ENCODE peak calls at places on chromosome X, in five cellular contexts. X is tibial nerve; K is A549; I is CD8-positive, alpha-beta T cell; M is astrocyte of the spinal cord. Q is an unnamed sample.

GRCh38 chrX:49053223-49054072 is 5.4 kb upstream of the CCDC120 start:
- DNase-seq in I (peak), X (no peak), K (peak), M (peak), Q (peak)

GRCh38 chrX:40663880-40664630 is 16.7 kb upstream of the CXorf38 start:
- DNase-seq in I (no peak), X (no peak), K (no peak), M (peak), Q (no peak)

GRCh38 chrX:47558436-47558835 is 2.6 kb upstream of the ARAF start:
- DNase-seq in K (no peak), X (no peak), I (no peak), M (no peak), Q (no peak)

GRCh38 chrX:11334165-11334564 is 41.0 kb downstream of the AMELX start:
- DNase-seq in M (no peak), K (no peak), X (no peak), I (no peak), Q (no peak)

GRCh38 chrX:26914232-26914631 is 548.9 kb downstream of the PPP4R3C start:
- DNase-seq in K (no peak), M (no peak), I (no peak), X (no peak), Q (no peak)

GRCh38 chrX:71867680-71868079 is 43.0 kb upstream of the NHSL2 start:
- DNase-seq in X (no peak), M (no peak), K (no peak), I (no peak), Q (no peak)

GRCh38 chrX:27380163-27380845 is 82.8 kb downstream of the PPP4R3C start:
- DNase-seq in K (no peak), M (no peak), I (no peak), X (no peak), Q (no peak)

GRCh38 chrX:151416521-151417048 is 19.6 kb downstream of the VMA21 start:
- DNase-seq in M (no peak), X (no peak), K (no peak), I (no peak), Q (no peak)

GRCh38 chrX:114361076-114361475 is 222.8 kb upstream of the HTR2C start:
- DNase-seq in K (no peak), X (no peak), M (no peak), I (no peak), Q (no peak)

GRCh38 chrX:153969125-153969903 is 2.3 kb downstream of the HCFC1 start:
- DNase-seq in X (no peak), M (no peak), K (no peak), I (peak), Q (no peak)

GRCh38 chrX:39576081-39576701 is 521.6 kb downstream of the BCOR start:
- DNase-seq in M (no peak), X (no peak), K (no peak), I (no peak), Q (no peak)

GRCh38 chrX:154017766-154018517 is 1.8 kb downstream of the IRAK1 start:
- DNase-seq in X (no peak), M (no peak), K (no peak), I (no peak), Q (no peak)

GRCh38 chrX:123803331-123803983 is 56.4 kb upstream of the XIAP start:
- DNase-seq in K (peak), X (peak), I (peak), M (peak), Q (no peak)

GRCh38 chrX:33211356-33212254 is at the start of gene DMD:
- DNase-seq in M (peak), K (no peak), X (peak), I (no peak), Q (peak)

GRCh38 chrX:40832723-40833122 is 97.4 kb upstream of the MED14 start:
- DNase-seq in X (no peak), K (no peak), M (no peak), I (no peak), Q (no peak)

GRCh38 chrX:108139303-108139702 is 47.7 kb downstream of the ATG4A start:
- DNase-seq in K (no peak), X (no peak), I (no peak), M (no peak), Q (no peak)

GRCh38 chrX:25004040-25004439 is 11.7 kb downstream of the ARX start:
- DNase-seq in I (no peak), M (no peak), K (no peak), X (no peak), Q (no peak)

GRCh38 chrX:120304241-120304640 is 7.0 kb downstream of the TMEM255A start:
- DNase-seq in K (no peak), I (no peak), X (no peak), M (no peak), Q (no peak)

GRCh38 chrX:120299928-120300327 is 11.3 kb downstream of the TMEM255A start:
- DNase-seq in X (no peak), K (no peak), M (no peak), I (no peak), Q (no peak)

GRCh38 chrX:120301960-120302359 is 9.3 kb downstream of the TMEM255A start:
- DNase-seq in I (no peak), X (no peak), M (no peak), K (no peak), Q (no peak)

GRCh38 chrX:120301497-120301896 is 9.8 kb downstream of the TMEM255A start:
- DNase-seq in K (no peak), X (no peak), I (no peak), M (no peak), Q (no peak)

GRCh38 chrX:120302434-120302833 is 8.8 kb downstream of the TMEM255A start:
- DNase-seq in X (no peak), K (no peak), I (peak), M (no peak), Q (no peak)
- TF ChIP-seq CTCF in X (no peak), K (no peak), I (no peak), M (no peak), Q (no peak)

GRCh38 chrX:120452131-120452530 is 17.0 kb downstream of the LAMP2 start:
- DNase-seq in K (peak), X (no peak), M (peak), I (no peak), Q (no peak)

GRCh38 chrX:120453985-120454384 is 15.1 kb downstream of the LAMP2 start:
- DNase-seq in I (no peak), X (no peak), K (no peak), M (no peak), Q (no peak)

GRCh38 chrX:120446503-120446902 is 22.6 kb downstream of the LAMP2 start:
- DNase-seq in K (no peak), I (no peak), M (peak), X (no peak), Q (no peak)

GRCh38 chrX:120450163-120450562 is 18.9 kb downstream of the LAMP2 start:
- DNase-seq in I (no peak), X (no peak), K (no peak), M (no peak), Q (no peak)
- TF ChIP-seq CTCF in I (no peak), X (peak), K (peak), M (peak), Q (no peak)

GRCh38 chrX:17082831-17083230 is 136.4 kb downstream of the REPS2 start:
- DNase-seq in K (peak), M (no peak), X (no peak), I (no peak), Q (no peak)
- TF ChIP-seq CTCF in K (peak), M (no peak), X (no peak), I (no peak), Q (no peak)

GRCh38 chrX:127038065-127038464 is 218.5 kb downstream of the PRR32 start:
- DNase-seq in K (no peak), X (no peak), I (no peak), M (no peak), Q (no peak)
- TF ChIP-seq CTCF in K (no peak), X (peak), I (no peak), M (no peak), Q (peak)

DNA sequence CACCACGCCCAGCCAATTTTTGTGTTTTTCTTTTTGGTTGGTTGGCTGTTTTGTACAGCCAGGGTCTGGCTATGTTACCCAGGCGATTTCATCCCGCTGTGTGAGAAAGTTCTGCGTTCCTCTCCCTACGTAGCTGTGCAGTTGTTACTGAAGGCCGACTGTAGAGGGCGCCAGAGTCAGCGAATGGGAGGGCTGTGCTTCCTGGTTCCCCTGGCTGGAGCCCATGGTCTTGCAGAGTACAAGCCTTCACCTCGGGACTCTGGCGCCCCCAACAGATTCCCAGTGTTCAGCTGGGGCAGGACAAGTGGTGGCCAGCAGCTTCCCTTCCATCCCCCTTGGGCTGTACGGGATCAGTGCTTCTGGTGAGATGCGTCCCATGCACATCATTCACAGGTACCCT is 5.6 kb upstream of the CT45A1 start:
- DNase-seq in M (no peak), I (peak), K (peak), X (no peak), Q (no peak)
- TF ChIP-seq CTCF in M (no peak), I (no peak), K (no peak), X (no peak), Q (no peak)

DNA sequence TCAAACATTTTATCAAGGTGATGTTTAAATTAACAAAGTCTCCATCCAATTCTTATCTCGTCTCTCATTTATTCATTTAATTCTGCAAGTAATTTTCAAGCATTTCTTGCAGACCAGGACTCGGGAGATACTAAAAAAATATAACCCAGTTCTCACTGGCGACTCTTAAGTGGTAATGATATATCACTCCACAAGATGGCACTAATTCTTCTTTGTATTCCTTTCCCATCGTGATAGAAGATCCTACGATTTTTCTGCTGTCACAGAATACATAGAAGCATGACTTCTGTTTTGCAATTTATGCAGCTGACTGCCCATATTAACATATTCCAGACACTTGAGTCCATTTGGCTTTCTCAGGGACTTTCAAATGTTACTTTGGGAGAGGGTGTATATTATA is 64.0 kb upstream of the FGF13 start:
- DNase-seq in M (peak), K (peak), X (no peak), I (no peak), Q (no peak)
- TF ChIP-seq CTCF in M (peak), K (peak), X (peak), I (no peak), Q (peak)

GRCh38 chrX:134715930-134716619 is 57.8 kb upstream of the PLAC1 start:
- DNase-seq in M (no peak), K (no peak), X (no peak), I (no peak), Q (no peak)

GRCh38 chrX:134717698-134718328 is 59.5 kb upstream of the PLAC1 start:
- DNase-seq in K (peak), I (no peak), M (no peak), X (no peak), Q (no peak)

GRCh38 chrX:134721766-134722532 is 63.7 kb upstream of the PLAC1 start:
- DNase-seq in K (no peak), I (no peak), X (no peak), M (no peak), Q (no peak)

GRCh38 chrX:134716620-134717012 is 58.3 kb upstream of the PLAC1 start:
- DNase-seq in I (no peak), K (no peak), X (no peak), M (no peak), Q (no peak)

DNA sequence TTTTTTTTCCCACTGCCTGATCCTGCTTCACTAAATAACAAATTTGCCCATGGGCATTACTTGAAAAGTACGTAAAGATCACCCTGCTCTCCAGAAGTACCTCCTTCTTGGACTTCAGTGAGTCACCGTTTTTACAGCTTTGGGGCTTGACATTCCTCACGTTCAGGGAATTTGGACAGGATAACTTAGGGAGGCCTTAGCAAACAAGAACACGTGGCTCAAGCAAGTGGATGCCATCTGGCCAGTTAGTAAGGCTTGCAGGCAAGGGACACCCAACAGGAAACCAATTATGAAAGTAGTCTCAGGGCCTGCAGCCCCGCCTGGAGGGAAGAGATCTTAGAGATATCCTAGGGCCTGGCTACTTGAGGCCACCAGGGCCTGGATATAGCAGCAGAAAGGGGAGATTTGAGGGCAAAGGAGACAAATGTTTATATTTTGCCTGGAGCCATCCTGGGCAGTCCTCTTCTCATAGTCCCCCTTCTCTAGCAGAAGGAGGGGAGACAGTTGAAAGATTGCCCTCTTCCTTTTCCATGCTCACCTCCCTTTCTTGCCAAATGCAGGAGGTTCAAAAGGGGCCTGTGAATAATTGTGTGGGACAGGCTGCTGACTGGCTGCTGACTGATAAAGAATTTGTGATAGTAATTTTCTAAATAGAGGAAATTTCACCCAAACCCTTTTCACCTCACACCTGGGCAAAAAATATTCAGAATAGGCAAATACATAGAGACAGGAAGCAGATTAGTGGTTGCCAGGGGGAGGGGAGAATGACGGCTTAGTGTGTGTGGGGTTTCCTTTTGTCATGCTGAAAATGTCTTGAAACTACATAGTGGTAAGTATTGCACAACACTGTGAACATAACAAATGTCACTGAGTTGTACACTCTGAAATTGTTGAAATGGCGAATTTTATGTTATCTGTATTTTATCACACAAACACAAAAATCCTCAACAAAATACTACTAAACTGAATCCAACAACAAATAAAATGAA is 60.4 kb upstream of the PLAC1 start:
- DNase-seq in I (no peak), M (peak), K (peak), X (peak), Q (no peak)
- TF ChIP-seq CTCF in I (no peak), M (peak), K (no peak), X (no peak), Q (no peak)

DNA sequence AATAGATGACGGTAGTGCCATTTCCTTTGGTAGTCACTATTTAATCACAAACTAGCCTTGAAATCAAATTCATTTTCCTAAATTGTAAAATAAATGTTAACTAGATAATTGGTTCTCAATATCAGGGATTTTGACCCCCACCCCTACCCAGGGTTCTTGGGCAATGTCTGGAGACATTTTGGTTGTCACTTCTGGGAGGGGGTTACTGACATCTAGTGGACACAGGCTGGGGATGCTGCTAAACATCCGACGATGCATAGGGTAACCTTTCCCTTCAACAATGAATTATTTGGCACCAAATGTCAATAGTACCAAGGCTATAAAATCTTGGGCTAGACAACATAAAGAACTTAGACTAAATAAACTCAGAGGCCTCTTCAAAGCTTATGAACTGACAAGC is 285.8 kb upstream of the TRPC5 start:
- DNase-seq in X (no peak), K (no peak), M (no peak), I (no peak), Q (no peak)
- TF ChIP-seq CTCF in X (no peak), K (no peak), M (peak), I (no peak), Q (no peak)

DNA sequence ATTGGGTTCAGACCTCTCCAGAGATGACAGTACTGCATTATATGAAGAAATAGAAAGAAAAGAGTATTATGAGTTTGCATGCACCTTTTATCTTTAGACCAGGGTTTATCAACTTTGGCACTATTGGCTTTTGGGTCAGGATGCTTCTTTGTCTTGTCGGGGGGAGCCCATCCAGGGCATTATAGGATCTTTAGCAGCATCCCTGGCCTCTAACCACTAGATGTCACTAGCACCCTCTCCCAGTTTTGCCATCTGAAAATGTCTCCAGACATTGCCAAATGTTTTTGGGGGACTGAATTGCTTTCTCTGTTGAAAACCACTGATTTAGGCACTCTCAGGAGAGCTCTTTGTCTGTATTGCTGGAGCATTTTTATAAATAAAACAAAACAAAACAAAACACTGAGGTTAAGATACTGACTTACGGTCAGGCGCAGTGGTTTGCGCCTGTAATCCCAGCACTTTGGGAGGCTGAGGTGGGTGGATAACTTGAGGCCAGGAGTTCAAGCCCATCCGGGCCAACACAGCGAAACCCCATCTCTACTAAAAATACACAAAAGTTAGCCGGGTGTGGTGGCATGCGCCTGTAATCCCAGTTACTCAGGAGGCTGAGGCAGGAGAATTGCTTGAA is 23.6 kb downstream of the CA5B start:
- DNase-seq in M (peak), K (peak), X (peak), I (peak), Q (no peak)
- TF ChIP-seq CTCF in M (peak), K (peak), X (peak), I (peak), Q (no peak)

DNA sequence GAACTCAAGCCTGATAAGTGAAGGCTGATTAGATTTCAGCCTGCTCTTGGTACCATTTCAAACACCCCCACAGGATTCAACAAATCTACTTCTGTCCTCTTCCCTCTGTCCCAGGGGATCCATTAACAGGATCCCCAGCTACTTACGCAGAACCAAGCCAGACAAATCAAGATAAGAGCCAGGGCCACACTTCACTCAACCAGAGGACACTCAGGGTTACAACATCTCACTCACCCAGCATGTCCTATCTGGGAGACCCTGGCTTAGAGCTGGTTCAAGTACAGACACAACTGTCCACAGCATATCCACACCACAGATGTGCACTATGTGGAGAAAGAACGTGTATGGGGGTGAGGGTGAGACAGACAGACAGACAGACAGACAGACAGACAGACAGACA is 179.9 kb downstream of the SH3KBP1 start:
- DNase-seq in X (no peak), K (no peak), M (no peak), I (no peak), Q (no peak)
- TF ChIP-seq CTCF in X (no peak), K (no peak), M (no peak), I (no peak), Q (no peak)

Q was measured in mesothelial cell of epicardium.